ENCODE peak calls at places on chromosomes 2 and 18, in seven cellular contexts. F is endothelial cell of umbilical vein, G is HCT116, E is H1, R is K562, Q is GM23338, C is HepG2. M is an unnamed sample.

GRCh38 chr2:185142677-185143076 is 544.3 kb downstream of the ZNF804A start:
- DNase-seq in F (no peak), G (no peak), E (no peak), R (no peak), Q (no peak), C (no peak), M (no peak)

GRCh38 chr2:101516833-101517690 is 42.1 kb upstream of the RFX8 start:
- DNase-seq in F (peak; percentile 93), G (peak; percentile 41), E (no peak), R (no peak), Q (no peak), C (peak; percentile 75), M (no peak)

GRCh38 chr2:11558206-11558886 is 24.5 kb downstream of the GREB1 start:
- DNase-seq in F (no peak), G (no peak), E (no peak), R (no peak), Q (no peak), C (no peak), M (no peak)

GRCh38 chr2:55430536-55430935 is 10.9 kb upstream of the CCDC88A start:
- DNase-seq in F (peak; percentile 92), G (no peak), E (no peak), R (no peak), Q (no peak), C (no peak), M (no peak)

GRCh38 chr2:226234187-226234586 is 565.4 kb downstream of the IRS1 start:
- DNase-seq in F (no peak), G (no peak), E (no peak), R (no peak), Q (no peak), C (no peak), M (no peak)

GRCh38 chr2:205733082-205733481 is 50.8 kb downstream of the NRP2 start:
- DNase-seq in F (no peak), G (no peak), E (no peak), R (no peak), Q (no peak), C (no peak), M (no peak)

GRCh38 chr2:224086226-224086911 is 47.3 kb upstream of the SERPINE2 start:
- DNase-seq in F (peak; percentile 17), G (peak; percentile 88), E (no peak), R (no peak), Q (no peak), C (peak; percentile 43), M (no peak)

GRCh38 chr2:232931636-232932035 is 61.6 kb downstream of the SNORC start:
- DNase-seq in F (no peak), G (no peak), E (no peak), R (no peak), Q (no peak), C (no peak), M (no peak)

GRCh38 chr2:105990624-105991023 is 203.5 kb downstream of the UXS1 start:
- DNase-seq in F (no peak), G (no peak), E (no peak), R (no peak), Q (no peak), C (no peak), M (no peak)

GRCh38 chr2:195330513-195330956 is 326.5 kb upstream of the SLC39A10 start:
- DNase-seq in F (no peak), G (no peak), E (no peak), R (no peak), Q (no peak), C (no peak), M (no peak)

GRCh38 chr18:26327062-26327461 is 100.8 kb downstream of the TAF4B start:
- DNase-seq in F (no peak), G (no peak), E (no peak), R (no peak), Q (no peak), C (no peak), M (no peak)

GRCh38 chr2:150784389-150784788 is 296.9 kb upstream of the RND3 start:
- DNase-seq in F (no peak), G (no peak), E (no peak), R (no peak), Q (no peak), C (no peak), M (no peak)

GRCh38 chr18:22844184-22844583 is 88.9 kb upstream of the RBBP8 start:
- DNase-seq in F (no peak), G (no peak), E (no peak), R (no peak), Q (no peak), C (no peak), M (no peak)

GRCh38 chr18:839224-840079 is 27.4 kb upstream of the YES1 start:
- DNase-seq in F (peak; percentile 87), G (peak; percentile 68), E (peak; percentile 98), R (peak; percentile 91), Q (peak; percentile 93), C (peak; percentile 69), M (peak; percentile 53)

GRCh38 chr2:86243272-86243671 is 44.0 kb downstream of the MRPL35 start:
- DNase-seq in F (no peak), G (no peak), E (no peak), R (no peak), Q (no peak), C (no peak), M (no peak)
- H3K27ac ChIP-seq in F (no peak overlapping the region), G (no peak overlapping the region), E (no peak overlapping the region), R (no peak overlapping the region), Q (no peak overlapping the region), C (no peak overlapping the region), M (no peak overlapping the region)

GRCh38 chr2:174341995-174342571 is 7.3 kb downstream of the SP9 start:
- DNase-seq in F (no peak), G (no peak), E (peak; percentile 63), R (no peak), Q (peak; percentile 41), C (no peak), M (no peak)
- TF ChIP-seq EZH2 in F (peak; percentile 96), G (no peak), E (no peak), R (no peak), Q (peak; percentile 11), C (peak; percentile 28), M (no peak)

GRCh38 chr18:29912351-29912750 is 1130.2 kb downstream of the DSC3 start:
- DNase-seq in F (no peak), G (no peak), E (no peak), R (no peak), Q (no peak), C (no peak), M (no peak)
- TF ChIP-seq POLR2AphosphoS5 in F (no peak), G (no peak), E (no peak), R (no peak), Q (no peak), C (no peak), M (no peak)

DNA sequence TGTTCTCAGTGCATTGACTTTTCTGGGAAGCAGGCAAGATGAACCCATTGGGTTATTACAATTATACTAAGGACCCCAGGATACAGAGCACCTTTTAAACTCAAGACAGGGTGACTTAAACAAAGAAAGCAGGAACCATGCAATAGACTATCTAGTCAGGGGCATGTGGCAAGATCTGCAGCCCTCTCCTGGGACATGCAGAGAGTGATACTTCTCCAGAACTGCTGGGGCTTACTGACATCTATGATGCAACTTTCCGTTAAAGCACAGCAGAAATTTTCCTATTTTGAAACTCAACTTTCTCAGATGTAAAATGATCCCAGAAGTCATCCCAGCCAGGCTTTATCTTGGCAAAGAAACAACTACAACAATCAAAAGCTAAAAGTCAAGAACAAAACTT is 162.2 kb upstream of the HNMT start:
- DNase-seq in F (no peak), G (no peak), E (no peak), R (no peak), Q (no peak), C (no peak), M (no peak)
- H3K27ac ChIP-seq in F (no peak overlapping the region), G (no peak overlapping the region), E (no peak overlapping the region), R (no peak overlapping the region), Q (no peak overlapping the region), C (no peak overlapping the region), M (no peak overlapping the region)

GRCh38 chr2:98730851-98731708 is at the start of gene MGAT4A:
- DNase-seq in F (peak; percentile 52), G (no peak), E (peak; percentile 75), R (peak; percentile 93), Q (peak; percentile 70), C (peak; percentile 69), M (no peak)
- TF ChIP-seq EZH2 in F (no peak), G (no peak), E (no peak), R (no peak), Q (no peak), C (no peak), M (no peak)

DNA sequence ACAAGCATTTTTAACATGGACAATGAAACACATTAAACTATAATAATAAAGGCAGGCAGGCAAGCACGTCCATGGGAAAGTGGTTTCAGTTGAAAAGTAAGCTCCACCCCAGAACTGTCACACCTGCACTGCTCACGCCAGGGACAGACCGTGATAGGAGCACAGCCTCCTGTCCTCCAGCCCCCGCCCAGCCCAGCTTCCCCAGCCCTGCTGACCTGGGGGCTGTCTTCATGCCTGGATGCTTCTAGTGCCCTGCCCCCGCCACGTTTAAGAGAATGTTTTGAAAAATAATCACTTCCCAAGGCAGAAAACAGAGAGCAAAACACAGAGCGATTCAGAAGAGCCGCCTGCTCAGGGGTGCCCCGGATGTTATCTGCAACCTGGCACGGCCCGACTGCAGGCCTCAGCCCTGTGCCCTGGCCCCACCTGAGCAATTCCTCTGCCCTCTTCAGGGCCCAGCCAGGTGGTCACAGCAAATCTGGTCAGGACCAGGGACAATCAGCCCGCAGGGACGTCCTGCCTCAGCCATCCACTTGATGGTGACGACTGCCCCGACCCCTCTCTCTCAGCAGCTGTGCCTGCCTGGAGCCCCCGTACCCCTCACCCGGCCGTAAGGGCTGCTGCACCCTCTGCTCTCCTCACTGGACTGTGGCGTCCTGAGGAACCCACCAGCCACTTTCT is 30.4 kb downstream of the ADI1 start:
- DNase-seq in F (no peak), G (no peak), E (no peak), R (peak; percentile 42), Q (peak; percentile 24), C (no peak), M (no peak)
- TF ChIP-seq POLR2AphosphoS5 in F (no peak), G (no peak), E (no peak), R (no peak), Q (no peak), C (no peak), M (no peak)